ENCODE peak calls at places on chromosomes 11 and 22, in eight cellular contexts. A is endothelial cell of umbilical vein, S is body of pancreas, V is IMR-90, Y is A549, W is Peyer's patch, E is GM12891, T is ovary. U is an unnamed sample.

GRCh38 chr11:47464479-47464878 is 15.5 kb upstream of the RAPSN start:
- DNase-seq in A (no peak), S (no peak), V (peak), Y (no peak), W (no peak), E (no peak), T (no peak), U (peak)

GRCh38 chr11:68749061-68749491 is 2.2 kb downstream of the TESMIN start:
- DNase-seq in A (peak), S (no peak), V (peak), Y (no peak), W (no peak), E (no peak), T (no peak), U (no peak)

GRCh38 chr11:84407091-84407490 is 1120.9 kb upstream of the CCDC90B start:
- DNase-seq in A (no peak), S (no peak), V (no peak), Y (no peak), W (no peak), E (no peak), T (no peak), U (no peak)

GRCh38 chr11:106794058-106794457 is 224.2 kb downstream of the GUCY1A2 start:
- DNase-seq in A (no peak), S (no peak), V (no peak), Y (no peak), W (no peak), E (no peak), T (no peak), U (no peak)

GRCh38 chr11:112580864-112581263 is 320.2 kb upstream of the PLET1 start:
- DNase-seq in A (no peak), S (no peak), V (no peak), Y (no peak), W (no peak), E (no peak), T (no peak), U (no peak)

GRCh38 chr11:102971766-102972165 is 16.2 kb upstream of the MMP13 start:
- DNase-seq in A (no peak), S (no peak), V (peak), Y (no peak), W (no peak), E (no peak), T (no peak), U (no peak)

GRCh38 chr11:10746871-10747270 is 4.2 kb upstream of the CTR9 start:
- DNase-seq in A (no peak), S (no peak), V (no peak), Y (no peak), W (no peak), E (no peak), T (no peak), U (no peak)

GRCh38 chr11:112128483-112129121 is 35.3 kb downstream of the IL18 start:
- DNase-seq in A (peak), S (no peak), V (peak), Y (peak), W (peak), E (no peak), T (no peak), U (peak)

GRCh38 chr11:15745266-15745665 is 611.1 kb downstream of the SOX6 start:
- DNase-seq in A (peak), S (no peak), V (peak), Y (no peak), W (no peak), E (no peak), T (no peak), U (no peak)

GRCh38 chr11:133787379-133788103 is 57.8 kb downstream of the SPATA19 start:
- DNase-seq in A (no peak), S (peak), V (no peak), Y (no peak), W (no peak), E (no peak), T (no peak), U (no peak)

GRCh38 chr11:134034496-134035381 is 34.1 kb upstream of the JAM3 start:
- DNase-seq in A (no peak), S (peak), V (no peak), Y (no peak), W (no peak), E (no peak), T (no peak), U (peak)

GRCh38 chr11:9717040-9717357 is 53.1 kb downstream of the SWAP70 start:
- DNase-seq in A (no peak), S (no peak), V (no peak), Y (no peak), W (no peak), E (no peak), T (no peak), U (no peak)

GRCh38 chr11:83285131-83285770 is 916 bp downstream of the CCDC90B start:
- DNase-seq in A (no peak), S (no peak), V (no peak), Y (no peak), W (no peak), E (no peak), T (no peak), U (no peak)

GRCh38 chr11:116641561-116642045 is 131.2 kb downstream of the BUD13 start:
- DNase-seq in A (peak), S (peak), V (no peak), Y (peak), W (peak), E (peak), T (no peak), U (peak)

GRCh38 chr22:38861170-38861874 is 10.7 kb downstream of the CBX6 start:
- DNase-seq in A (no peak), S (no peak), V (no peak), Y (no peak), W (no peak), E (no peak), T (no peak), U (no peak)
- TF ChIP-seq POLR2A in A (no peak), S (no peak), V (no peak), Y (no peak), W (no peak), E (no peak), T (no peak), U (no peak)

DNA sequence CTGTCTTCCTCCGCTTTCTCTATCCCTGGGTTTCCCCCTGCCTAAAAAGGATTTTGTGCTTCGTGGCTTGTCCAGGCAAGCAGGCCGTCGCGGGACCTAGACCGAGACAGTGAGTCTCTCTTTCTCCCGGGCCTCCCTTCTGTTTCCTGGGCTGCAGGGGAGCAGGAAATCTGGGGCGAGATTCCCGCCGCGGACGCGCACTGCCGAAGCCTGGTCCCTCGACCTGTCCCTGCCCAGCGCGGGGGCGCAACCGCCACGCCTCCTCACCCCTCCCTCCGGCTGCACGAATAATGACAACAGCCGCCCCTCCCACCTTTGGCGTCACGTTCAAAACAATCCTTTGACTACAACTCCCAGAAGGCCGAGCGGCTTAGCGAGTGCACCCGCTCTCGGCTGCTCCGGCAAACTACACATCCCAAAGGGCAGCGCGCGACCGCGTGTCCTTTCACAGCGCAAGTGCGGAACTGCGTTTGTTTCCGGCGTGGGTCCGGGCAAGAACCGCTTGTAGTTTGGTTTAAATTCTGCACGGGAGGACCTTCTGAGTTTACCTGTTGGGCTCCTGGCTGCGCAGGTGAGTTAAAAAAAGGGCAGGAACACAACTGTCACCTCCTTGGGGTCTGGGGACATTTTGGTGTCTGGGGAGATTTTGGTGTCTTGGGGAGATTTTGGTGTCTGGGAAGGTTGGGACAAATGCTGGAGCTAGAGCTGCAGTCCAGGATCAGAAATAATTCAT is at the start of gene CLP1:
- DNase-seq in A (peak), S (peak), V (peak), Y (peak), W (peak), E (peak), T (peak), U (peak)
- TF ChIP-seq POLR2A in A (peak), S (peak), V (peak), Y (peak), W (peak), E (peak), T (peak), U (peak)

DNA sequence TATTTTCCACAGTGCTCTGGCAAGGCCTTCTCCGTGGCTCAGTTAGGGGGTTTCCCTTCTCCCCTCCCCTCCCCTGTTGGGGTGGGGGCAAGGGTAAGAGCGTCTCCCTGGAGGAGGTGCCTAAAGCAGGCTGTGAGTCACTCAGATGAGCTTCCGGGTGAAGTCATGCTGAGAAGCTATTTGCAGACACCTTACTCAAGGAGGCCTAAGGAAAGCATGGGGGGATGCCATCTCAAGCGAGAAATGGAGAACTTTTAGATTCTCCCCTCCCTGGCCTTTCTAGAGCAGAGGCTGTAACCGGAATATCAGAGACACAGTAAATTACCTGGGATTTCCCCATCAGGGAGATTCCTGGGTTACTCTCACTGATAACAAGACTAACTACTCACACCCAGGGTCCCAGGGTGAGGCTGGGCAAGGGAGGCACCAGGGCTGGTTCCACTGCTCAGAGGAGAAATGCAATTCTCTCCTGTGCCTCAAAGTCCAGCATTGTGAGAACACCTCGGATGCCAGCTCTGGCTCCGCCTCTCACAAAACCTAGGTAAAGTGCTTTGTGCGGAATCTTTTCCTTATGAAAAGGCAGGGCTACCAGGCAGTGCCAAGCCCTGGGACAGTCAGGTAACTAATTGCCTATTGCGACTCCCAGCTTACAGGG is 123.6 kb downstream of the ABTB2 start:
- DNase-seq in A (peak), S (peak), V (peak), Y (no peak), W (peak), E (peak), T (no peak), U (peak)
- TF ChIP-seq POLR2A in A (no peak), S (peak), V (no peak), Y (no peak), W (peak), E (no peak), T (no peak), U (no peak)

DNA sequence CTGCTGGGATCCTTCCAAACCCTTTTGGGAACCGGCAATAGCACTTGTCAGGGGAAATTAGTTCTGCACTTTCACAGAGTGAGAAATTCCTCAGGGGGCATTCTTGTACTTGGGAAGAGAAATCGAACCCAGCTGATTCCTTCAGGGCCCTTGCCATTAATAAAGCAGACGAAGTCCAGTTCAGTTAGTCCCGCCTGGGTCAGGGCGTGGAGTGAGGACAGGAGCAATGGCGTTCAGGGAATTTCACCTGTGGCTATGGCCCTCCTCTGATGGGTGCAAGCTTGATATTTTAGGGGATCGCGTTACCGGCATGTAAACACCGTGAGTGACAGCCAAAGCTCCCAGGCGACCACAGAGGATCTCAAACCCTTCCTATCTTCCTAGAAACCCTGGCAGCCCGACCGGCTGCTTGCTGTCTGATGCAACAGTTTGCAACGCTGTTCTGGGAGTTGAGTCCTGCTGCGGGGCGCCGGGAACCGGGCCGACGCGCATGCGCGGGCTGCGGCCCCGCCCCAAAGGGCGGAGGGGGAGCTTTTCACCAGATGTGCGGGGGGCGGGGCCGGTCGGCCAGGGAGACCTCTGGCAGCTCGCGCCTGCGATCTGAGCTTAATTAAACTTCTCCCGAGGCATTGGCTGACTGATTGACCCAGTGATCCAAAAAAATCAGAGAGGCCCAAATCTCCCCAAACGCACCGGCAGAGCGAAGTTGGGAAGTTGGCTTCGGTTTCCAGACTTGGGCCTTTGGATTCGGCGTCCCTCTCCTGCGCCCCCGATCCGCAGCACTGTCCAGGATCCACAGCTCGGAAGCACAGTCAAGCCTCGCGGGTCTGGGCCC is 34.3 kb upstream of the CREB3L1 start:
- DNase-seq in A (peak), S (peak), V (peak), Y (peak), W (peak), E (peak), T (peak), U (peak)
- TF ChIP-seq POLR2A in A (peak), S (peak), V (peak), Y (peak), W (peak), E (peak), T (peak), U (peak)

GRCh38 chr22:40817737-40818136 is 1.4 kb downstream of the SLC25A17 start:
- DNase-seq in A (no peak), S (no peak), V (no peak), Y (no peak), W (no peak), E (no peak), T (no peak), U (no peak)
- TF ChIP-seq POLR2A in A (no peak), S (no peak), V (no peak), Y (no peak), W (no peak), E (peak), T (no peak), U (no peak)

DNA sequence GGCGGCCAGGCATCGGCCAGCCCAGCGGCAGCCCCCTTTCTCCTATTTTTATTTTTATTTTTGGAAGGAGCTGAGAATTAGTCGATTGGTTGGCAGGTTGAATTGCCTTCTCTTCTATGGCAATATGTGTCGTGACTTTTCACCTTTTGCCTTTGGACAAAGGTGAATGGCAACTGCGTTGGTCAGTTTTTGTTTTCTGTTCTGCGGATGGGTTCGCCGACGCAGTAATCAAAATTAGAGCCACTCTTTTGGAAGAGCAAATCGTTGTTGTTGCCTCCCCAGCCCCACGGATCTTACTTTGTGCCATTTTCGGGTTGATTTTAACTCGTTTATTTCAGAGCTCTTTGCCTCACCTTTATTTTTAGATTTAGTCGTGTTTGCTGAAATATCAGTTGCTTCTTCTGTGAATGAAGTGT is 1.5 kb downstream of the CECR2 start:
- DNase-seq in A (no peak), S (no peak), V (no peak), Y (no peak), W (no peak), E (no peak), T (no peak), U (no peak)
- TF ChIP-seq POLR2A in A (no peak), S (no peak), V (no peak), Y (no peak), W (no peak), E (no peak), T (no peak), U (no peak)

DNA sequence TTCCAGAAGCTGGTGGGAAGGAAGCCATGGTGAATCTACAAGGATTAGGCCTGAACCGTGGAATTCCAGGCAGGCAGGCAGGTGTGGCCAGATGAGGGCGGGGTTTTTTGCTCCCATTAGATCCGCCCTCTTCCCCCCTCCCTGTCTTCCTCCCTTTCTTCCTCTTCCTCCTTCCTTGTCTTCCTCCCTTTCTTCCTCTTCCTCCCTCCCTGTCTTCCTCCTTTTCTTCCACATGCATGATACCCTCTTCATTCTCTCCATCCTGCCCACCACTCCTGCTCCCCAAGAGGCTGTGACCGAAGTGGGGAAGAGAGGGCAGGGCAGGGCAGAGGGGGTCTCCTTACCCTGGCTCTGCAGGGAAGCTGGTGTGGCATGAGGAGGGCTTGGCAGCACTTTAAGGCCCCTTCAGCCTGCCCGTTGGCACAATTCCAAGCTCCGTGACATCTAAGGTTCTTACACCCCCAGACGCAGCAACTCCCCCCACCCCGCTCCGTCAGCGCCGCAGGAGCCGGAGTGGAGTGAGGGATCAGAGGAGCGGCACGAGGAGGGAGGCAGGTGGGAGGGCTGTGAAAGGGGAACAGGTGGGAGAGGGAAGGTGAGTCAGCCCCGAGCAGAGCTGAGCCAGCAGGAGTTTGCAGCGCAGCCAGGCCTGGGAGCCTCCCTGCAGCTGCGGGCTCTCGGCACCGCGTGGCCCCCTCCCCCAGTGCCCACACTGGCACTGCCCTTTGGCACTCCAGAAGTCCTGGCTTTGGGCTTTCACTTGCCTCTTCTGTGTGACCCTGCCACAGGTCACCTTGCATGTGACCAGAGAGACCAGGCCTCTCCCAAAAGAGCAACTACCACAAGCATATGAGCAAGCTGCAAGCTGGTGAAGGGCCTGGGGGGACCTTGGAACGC is 32.1 kb downstream of the KCNJ4 start:
- DNase-seq in A (no peak), S (no peak), V (no peak), Y (no peak), W (peak), E (no peak), T (no peak), U (no peak)
- TF ChIP-seq POLR2A in A (no peak), S (no peak), V (no peak), Y (no peak), W (no peak), E (no peak), T (no peak), U (no peak)

DNA sequence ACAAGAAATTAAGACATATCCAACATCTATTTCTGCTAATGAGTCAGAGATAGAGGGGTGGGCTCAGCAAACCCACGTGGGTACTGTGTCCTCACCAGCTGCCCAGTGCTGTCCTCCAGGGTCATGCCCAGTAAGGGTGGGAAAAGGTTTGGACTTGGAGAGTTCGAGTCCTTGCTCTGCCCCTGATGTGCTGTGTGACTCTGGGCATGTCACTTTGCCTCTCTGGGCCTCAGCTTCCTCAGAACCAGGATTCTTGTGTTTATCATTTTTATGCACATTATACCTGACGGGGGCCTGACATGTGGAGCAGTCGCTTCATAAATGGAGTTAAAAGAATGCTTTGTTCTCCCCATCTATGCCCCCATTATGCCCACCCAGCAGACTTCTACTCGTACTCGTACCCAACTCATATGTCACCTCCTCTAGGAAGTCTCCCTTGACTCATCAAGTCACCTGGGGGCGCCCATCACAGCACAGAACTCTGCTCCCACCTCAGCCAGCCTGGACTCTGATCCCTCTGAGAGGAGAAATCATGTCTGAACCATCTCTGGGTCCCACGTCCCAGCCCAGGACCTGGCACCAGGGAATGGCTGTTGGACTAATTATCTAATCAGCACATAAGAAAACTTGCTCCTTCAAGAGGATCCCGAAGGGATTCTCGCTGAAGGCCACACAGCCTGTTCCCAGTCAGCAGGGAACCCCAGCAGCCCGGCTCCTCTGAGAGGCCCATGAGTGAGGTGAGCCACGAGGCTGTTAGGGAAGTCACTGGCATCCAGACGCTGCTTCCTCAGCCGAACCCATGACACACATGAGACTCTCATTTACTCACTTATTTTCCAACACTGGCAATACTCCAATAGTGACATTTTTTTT is 38.7 kb upstream of the TSKU start:
- DNase-seq in A (no peak), S (no peak), V (peak), Y (no peak), W (no peak), E (no peak), T (no peak), U (no peak)
- TF ChIP-seq POLR2A in A (no peak), S (no peak), V (no peak), Y (no peak), W (no peak), E (no peak), T (no peak), U (no peak)

U was measured in H54.